ENCODE peak calls at places on chromosomes 7 and 10, in six cellular contexts. H is HuH-7.5; W is HS-5; P is activated T-cell treated with anti-CD3 and anti-CD28 coated beads for 48 hours; O is kidney tubule cell; A is activated CD4-positive, alpha-beta T cell treated with anti-CD3 and anti-CD28 coated beads, Interleukin-2, amount 50 U/mL, for 1 hour. I is an unnamed sample.
A peak's percentile ranks its signal among the peaks of the same experiment; 100 is the strongest.

GRCh38 chr7:132145466-132145865 is 430.8 kb downstream of the PLXNA4 start:
- DNase-seq in H (no peak), W (peak; percentile 9), P (no peak), O (peak; percentile 86), A (no peak), I (no peak)

GRCh38 chr10:24706479-24707118 is 17.1 kb downstream of the ARHGAP21 start:
- DNase-seq in H (peak; percentile 7), W (peak; percentile 68), P (peak; percentile 16), O (peak; percentile 83), A (no peak), I (no peak)

GRCh38 chr7:100107890-100108289 is 6.4 kb downstream of the AP4M1 start:
- DNase-seq in H (no peak), W (no peak), P (no peak), O (no peak), A (no peak), I (no peak)

GRCh38 chr10:114492351-114493037 is 88.2 kb upstream of the AFAP1L2 start:
- DNase-seq in H (no peak), W (no peak), P (no peak), O (peak; percentile 45), A (no peak), I (no peak)

GRCh38 chr7:75732764-75733630 is 5.7 kb downstream of the HIP1 start:
- DNase-seq in H (no peak), W (peak; percentile 93), P (no peak), O (peak; percentile 80), A (no peak), I (no peak)

GRCh38 chr10:59557052-59557451 is 152.6 kb downstream of the SLC16A9 start:
- DNase-seq in H (no peak), W (no peak), P (no peak), O (no peak), A (no peak), I (no peak)

GRCh38 chr7:143384148-143384547 is 3.0 kb downstream of the ZYX start:
- DNase-seq in H (no peak), W (no peak), P (no peak), O (no peak), A (no peak), I (no peak)

GRCh38 chr7:118420888-118421287 is 196.4 kb downstream of the ANKRD7 start:
- DNase-seq in H (no peak), W (no peak), P (no peak), O (no peak), A (no peak), I (no peak)

GRCh38 chr10:127877116-127877515 is 15.6 kb downstream of the CLRN3 start:
- DNase-seq in H (no peak), W (no peak), P (no peak), O (no peak), A (no peak), I (no peak)

GRCh38 chr7:31521336-31522010 is 7.6 kb downstream of the ITPRID1 start:
- DNase-seq in H (no peak), W (no peak), P (no peak), O (no peak), A (no peak), I (no peak)

GRCh38 chr7:30649717-30650116 is 32.5 kb downstream of the CRHR2 start:
- DNase-seq in H (no peak), W (no peak), P (no peak), O (no peak), A (no peak), I (no peak)

GRCh38 chr10:107442035-107442505 is 277.6 kb upstream of the SORCS1 start:
- DNase-seq in H (no peak), W (peak; percentile 19), P (no peak), O (peak; percentile 75), A (no peak), I (no peak)

GRCh38 chr7:37031571-37032257 is 307.4 kb upstream of the AOAH start:
- DNase-seq in H (peak; percentile 35), W (peak; percentile 100), P (peak; percentile 27), O (peak; percentile 99), A (no peak), I (peak; percentile 66)

GRCh38 chr7:157271991-157272324 is 64.8 kb upstream of the DNAJB6 start:
- DNase-seq in H (no peak), W (peak; percentile 26), P (no peak), O (peak; percentile 75), A (no peak), I (no peak)

GRCh38 chr10:117631276-117632151 is 89.0 kb downstream of the EMX2 start:
- DNase-seq in H (no peak), W (no peak), P (no peak), O (no peak), A (no peak), I (no peak)

GRCh38 chr7:30789334-30789711 is 18.1 kb downstream of the MINDY4 start:
- DNase-seq in H (no peak), W (peak; percentile 79), P (no peak), O (peak; percentile 85), A (no peak), I (no peak)

I was measured in left colon.